ENCODE peak calls at places on chromosomes 11 and 22, in four cellular contexts. One of them, this sample, is unnamed.

GRCh38 chr11:61555051-61555969 is 25.6 kb downstream of the SYT7 start:
- DNase-seq in cardiac septum: no peak
- DNase-seq in T follicular helper cell: no peak
- DNase-seq in head of caudate nucleus: no peak
- DNase-seq in this sample: no peak

GRCh38 chr11:128519353-128519752 is 68.0 kb downstream of the ETS1 start:
- DNase-seq in cardiac septum: no peak
- DNase-seq in T follicular helper cell: no peak
- DNase-seq in head of caudate nucleus: no peak
- DNase-seq in this sample: no peak

GRCh38 chr11:126049159-126049558 is 13.5 kb downstream of the CDON start:
- DNase-seq in cardiac septum: no peak
- DNase-seq in T follicular helper cell: no peak
- DNase-seq in head of caudate nucleus: no peak
- DNase-seq in this sample: no peak

GRCh38 chr11:119011476-119011875 is 6.7 kb downstream of the RPS25 start:
- DNase-seq in cardiac septum: no peak
- DNase-seq in T follicular helper cell: no peak
- DNase-seq in head of caudate nucleus: no peak
- DNase-seq in this sample: no peak

GRCh38 chr11:64876835-64877341 is 1.5 kb downstream of the EHD1 start:
- DNase-seq in cardiac septum: no peak
- DNase-seq in T follicular helper cell: no peak
- DNase-seq in head of caudate nucleus: peak
- DNase-seq in this sample: peak

GRCh38 chr11:1942541-1943260 is 4.4 kb upstream of the MRPL23 start:
- DNase-seq in cardiac septum: peak
- DNase-seq in T follicular helper cell: no peak
- DNase-seq in head of caudate nucleus: no peak
- DNase-seq in this sample: no peak

GRCh38 chr11:65593518-65594414 is 1.8 kb downstream of the KCNK7 start:
- DNase-seq in cardiac septum: no peak
- DNase-seq in T follicular helper cell: no peak
- DNase-seq in head of caudate nucleus: peak
- DNase-seq in this sample: peak

GRCh38 chr11:88655163-88655562 is 317.6 kb upstream of the CTSC start:
- DNase-seq in cardiac septum: no peak
- DNase-seq in T follicular helper cell: no peak
- DNase-seq in head of caudate nucleus: peak
- DNase-seq in this sample: no peak

GRCh38 chr11:102073253-102073652 is 26.0 kb downstream of the CFAP300 start:
- DNase-seq in cardiac septum: no peak
- DNase-seq in T follicular helper cell: no peak
- DNase-seq in head of caudate nucleus: no peak
- DNase-seq in this sample: no peak

GRCh38 chr11:123239371-123240150 is 44.5 kb upstream of the CLMP start:
- DNase-seq in cardiac septum: no peak
- DNase-seq in T follicular helper cell: no peak
- DNase-seq in head of caudate nucleus: no peak
- DNase-seq in this sample: no peak

GRCh38 chr11:118939948-118940598 is 14.3 kb upstream of the BCL9L start:
- DNase-seq in cardiac septum: no peak
- DNase-seq in T follicular helper cell: peak
- DNase-seq in head of caudate nucleus: no peak
- DNase-seq in this sample: no peak

GRCh38 chr11:111541209-111542061 is 915 bp downstream of the LAYN start:
- DNase-seq in cardiac septum: no peak
- DNase-seq in T follicular helper cell: no peak
- DNase-seq in head of caudate nucleus: peak
- DNase-seq in this sample: peak

GRCh38 chr11:129372609-129373488 is 2.8 kb upstream of the BARX2 start:
- DNase-seq in cardiac septum: no peak
- DNase-seq in T follicular helper cell: no peak
- DNase-seq in head of caudate nucleus: no peak
- DNase-seq in this sample: peak

GRCh38 chr22:21701384-21701971 is 34.1 kb downstream of the YPEL1 start:
- DNase-seq in cardiac septum: no peak
- DNase-seq in T follicular helper cell: no peak
- DNase-seq in head of caudate nucleus: no peak
- DNase-seq in this sample: peak

GRCh38 chr11:63448646-63449045 is 42.3 kb downstream of the PLAAT5 start:
- DNase-seq in cardiac septum: no peak
- DNase-seq in T follicular helper cell: no peak
- DNase-seq in head of caudate nucleus: no peak
- DNase-seq in this sample: no peak

This sample was measured in trophoblast cell.